ENCODE peak calls at places on chromosomes 7 and 10, in nine cellular contexts. V is kidney tubule cell; R is activated T-cell treated with anti-CD3 and anti-CD28 coated beads, Interleukin-2, amount 50 U/mL, for 72 hours; J is fibroblast of the aortic adventitia; W is NCI-H748 treated with DMSO at 0.1 percent for 48 hours; F is activated CD8-positive, alpha-beta T cell treated with anti-CD3 and anti-CD28 coated beads for 36 hours; C is stimulated activated CD4-positive, alpha-beta T cell treated with anti-CD3 and anti-CD28 coated beads, Interleukin-4, amount 100 ng/mL, for 4 hours; M is fibroblast of pulmonary artery; E is D341Med. Y is an unnamed sample.

GRCh38 chr7:8277394-8277982 is 15.5 kb upstream of the ICA1 start:
- DNase-seq in E (peak; percentile 53), W (peak; percentile 87), C (no peak), R (no peak), M (no peak), V (peak; percentile 26), J (no peak), F (no peak), Y (no peak)

GRCh38 chr7:49483142-49483541 is 290.3 kb upstream of the VWC2 start:
- DNase-seq in J (no peak), W (no peak), C (no peak), F (peak; percentile 3), V (peak; percentile 50), M (no peak), E (no peak), R (no peak), Y (no peak)

GRCh38 chr7:138958026-138958956 is 22.9 kb downstream of the KIAA1549 start:
- DNase-seq in R (no peak), E (no peak), F (no peak), M (peak; percentile 51), J (no peak), V (peak; percentile 63), W (no peak), C (no peak), Y (no peak)

GRCh38 chr7:129829677-129830631 is 122.8 kb downstream of the UBE2H start:
- DNase-seq in V (peak; percentile 86), M (peak; percentile 90), R (peak; percentile 59), F (peak; percentile 77), E (peak; percentile 76), J (peak; percentile 91), W (peak; percentile 83), C (peak; percentile 43), Y (peak; percentile 51)

GRCh38 chr7:99141756-99142726 is 1.9 kb downstream of the SMURF1 start:
- DNase-seq in R (peak; percentile 67), C (peak; percentile 62), W (peak; percentile 14), J (peak; percentile 88), M (peak; percentile 81), V (peak; percentile 87), E (peak; percentile 61), F (peak; percentile 70), Y (peak; percentile 68)

GRCh38 chr10:70982443-70982842 is 94.1 kb upstream of the PCBD1 start:
- DNase-seq in J (no peak), V (no peak), W (no peak), R (no peak), C (no peak), F (no peak), E (no peak), M (no peak), Y (peak; percentile 14)

GRCh38 chr10:6766061-6766460 is 186.0 kb upstream of the PRKCQ start:
- DNase-seq in W (no peak), J (peak; percentile 72), M (peak; percentile 54), E (no peak), F (no peak), V (no peak), R (no peak), C (no peak), Y (no peak)

GRCh38 chr10:116912162-116912561 is 62.9 kb downstream of the ENO4 start:
- DNase-seq in E (no peak), F (no peak), W (no peak), C (no peak), M (no peak), V (no peak), R (no peak), J (no peak), Y (no peak)

GRCh38 chr10:35259769-35260397 is 76.4 kb upstream of the CCNY start:
- DNase-seq in C (no peak), F (peak; percentile 12), M (peak; percentile 78), W (no peak), V (peak; percentile 94), J (peak; percentile 82), R (peak; percentile 12), E (no peak), Y (no peak)

GRCh38 chr10:127117125-127117524 is 79.3 kb downstream of the INSYN2A start:
- DNase-seq in E (no peak), J (peak; percentile 67), C (no peak), V (peak; percentile 30), W (no peak), F (peak; percentile 58), M (peak; percentile 69), R (peak; percentile 23), Y (peak; percentile 20)

GRCh38 chr10:47360419-47361040 is 12.4 kb downstream of the RBP3 start:
- DNase-seq in J (no peak), W (no peak), F (no peak), R (no peak), M (no peak), C (no peak), E (peak; percentile 60), V (no peak), Y (no peak)

GRCh38 chr7:38020134-38020533 is 99.7 kb downstream of the EPDR1 start:
- DNase-seq in J (peak; percentile 49), C (no peak), W (no peak), F (no peak), M (no peak), E (no peak), R (no peak), V (no peak), Y (no peak)

GRCh38 chr7:30363778-30364563 is 79.6 kb downstream of the ZNRF2 start:
- DNase-seq in C (no peak), V (no peak), W (no peak), J (no peak), M (no peak), E (no peak), R (no peak), F (no peak), Y (no peak)

Y was measured in prostate gland.